ENCODE peak calls at places on chromosomes 7 and 10, in six cellular contexts. One of them, this sample, is unnamed. For H3K4me1, the result is how much of the 10 kb centered on the place peaks cover.

GRCh38 chr7:98222533-98223195 is 11.4 kb downstream of the BHLHA15 start:
- DNase-seq in cardiac muscle cell: no peak
- DNase-seq in colonic mucosa: no peak
- DNase-seq in uterus: no peak
- DNase-seq in body of pancreas: no peak
- DNase-seq in vagina: no peak
- DNase-seq in this sample: no peak

GRCh38 chr7:29588900-29589696 is 25.5 kb downstream of the PRR15 start:
- DNase-seq in cardiac muscle cell: peak
- DNase-seq in colonic mucosa: peak
- DNase-seq in uterus: no peak
- DNase-seq in body of pancreas: peak
- DNase-seq in vagina: no peak
- DNase-seq in this sample: peak

GRCh38 chr10:68086910-68087309 is 11.8 kb upstream of the HERC4 start:
- DNase-seq in cardiac muscle cell: no peak
- DNase-seq in colonic mucosa: no peak
- DNase-seq in uterus: no peak
- DNase-seq in body of pancreas: no peak
- DNase-seq in vagina: no peak
- DNase-seq in this sample: no peak

GRCh38 chr7:74272305-74273038 is 16.7 kb upstream of the CLIP2 start:
- DNase-seq in cardiac muscle cell: peak
- DNase-seq in colonic mucosa: peak
- DNase-seq in uterus: peak
- DNase-seq in body of pancreas: peak
- DNase-seq in vagina: no peak
- DNase-seq in this sample: peak

GRCh38 chr7:43823941-43824340 is 45.4 kb downstream of the MRPS24 start:
- DNase-seq in cardiac muscle cell: no peak
- DNase-seq in colonic mucosa: no peak
- DNase-seq in uterus: no peak
- DNase-seq in body of pancreas: no peak
- DNase-seq in vagina: no peak
- DNase-seq in this sample: no peak

GRCh38 chr7:42372498-42372897 is 135.5 kb upstream of the GLI3 start:
- DNase-seq in cardiac muscle cell: no peak
- DNase-seq in colonic mucosa: no peak
- DNase-seq in uterus: no peak
- DNase-seq in body of pancreas: no peak
- DNase-seq in vagina: no peak
- DNase-seq in this sample: no peak

GRCh38 chr7:99928994-99929729 is at the start of gene GJC3:
- DNase-seq in cardiac muscle cell: peak
- DNase-seq in colonic mucosa: peak
- DNase-seq in uterus: peak
- DNase-seq in body of pancreas: peak
- DNase-seq in vagina: no peak
- DNase-seq in this sample: peak

GRCh38 chr7:44292876-44293560 is 32.4 kb downstream of the CAMK2B start:
- DNase-seq in cardiac muscle cell: no peak
- DNase-seq in colonic mucosa: peak
- DNase-seq in uterus: peak
- DNase-seq in body of pancreas: no peak
- DNase-seq in vagina: peak
- DNase-seq in this sample: peak

GRCh38 chr10:58178811-58179210 is 88.9 kb downstream of the IPMK start:
- DNase-seq in cardiac muscle cell: peak
- DNase-seq in colonic mucosa: no peak
- DNase-seq in uterus: no peak
- DNase-seq in body of pancreas: no peak
- DNase-seq in vagina: no peak
- DNase-seq in this sample: no peak

GRCh38 chr10:98790817-98791216 is 344.1 kb upstream of the HPS1 start:
- DNase-seq in cardiac muscle cell: peak
- DNase-seq in colonic mucosa: no peak
- DNase-seq in uterus: no peak
- DNase-seq in body of pancreas: no peak
- DNase-seq in vagina: no peak
- DNase-seq in this sample: no peak

GRCh38 chr7:12315049-12315448 is 88.6 kb downstream of the VWDE start:
- DNase-seq in cardiac muscle cell: peak
- DNase-seq in colonic mucosa: no peak
- DNase-seq in uterus: no peak
- DNase-seq in body of pancreas: no peak
- DNase-seq in vagina: no peak
- DNase-seq in this sample: no peak

GRCh38 chr7:93239824-93240223 is 7.7 kb downstream of the VPS50 start:
- DNase-seq in cardiac muscle cell: no peak
- DNase-seq in colonic mucosa: no peak
- DNase-seq in uterus: no peak
- DNase-seq in body of pancreas: no peak
- DNase-seq in vagina: no peak
- DNase-seq in this sample: no peak

GRCh38 chr10:77529050-77529576 is 108.5 kb downstream of the KCNMA1 start:
- DNase-seq in cardiac muscle cell: no peak
- DNase-seq in colonic mucosa: no peak
- DNase-seq in uterus: no peak
- DNase-seq in body of pancreas: no peak
- DNase-seq in vagina: no peak
- DNase-seq in this sample: no peak

GRCh38 chr10:108597031-108597430 is 1326.3 kb downstream of the XPNPEP1 start:
- DNase-seq in cardiac muscle cell: peak
- DNase-seq in colonic mucosa: no peak
- DNase-seq in uterus: no peak
- DNase-seq in body of pancreas: no peak
- DNase-seq in vagina: no peak
- DNase-seq in this sample: no peak

GRCh38 chr7:135147341-135147898 is 452 bp upstream of the TMEM140 start:
- DNase-seq in cardiac muscle cell: peak
- DNase-seq in colonic mucosa: no peak
- DNase-seq in uterus: no peak
- DNase-seq in body of pancreas: no peak
- DNase-seq in vagina: no peak
- DNase-seq in this sample: no peak

GRCh38 chr10:87842776-87843497 is 20.4 kb downstream of the KLLN start:
- DNase-seq in cardiac muscle cell: peak
- DNase-seq in colonic mucosa: no peak
- DNase-seq in uterus: no peak
- DNase-seq in body of pancreas: no peak
- DNase-seq in vagina: no peak
- DNase-seq in this sample: no peak

GRCh38 chr7:2063562-2064360 is 169.0 kb downstream of the MAD1L1 start:
- DNase-seq in cardiac muscle cell: peak
- DNase-seq in colonic mucosa: peak
- DNase-seq in uterus: peak
- DNase-seq in body of pancreas: peak
- DNase-seq in vagina: no peak
- DNase-seq in this sample: peak

GRCh38 chr7:21844742-21845141 is 101.0 kb downstream of the CDCA7L start:
- DNase-seq in cardiac muscle cell: peak
- DNase-seq in colonic mucosa: no peak
- DNase-seq in uterus: no peak
- DNase-seq in body of pancreas: no peak
- DNase-seq in vagina: no peak
- DNase-seq in this sample: no peak

GRCh38 chr10:14543904-14544210 is 213.1 kb upstream of the FRMD4A start:
- DNase-seq in cardiac muscle cell: no peak
- DNase-seq in colonic mucosa: no peak
- DNase-seq in uterus: no peak
- DNase-seq in body of pancreas: no peak
- DNase-seq in vagina: no peak
- DNase-seq in this sample: no peak

GRCh38 chr7:129370812-129371211 is 63.4 kb upstream of the STRIP2 start:
- DNase-seq in cardiac muscle cell: peak
- DNase-seq in colonic mucosa: no peak
- DNase-seq in uterus: no peak
- DNase-seq in body of pancreas: no peak
- DNase-seq in vagina: no peak
- DNase-seq in this sample: no peak

GRCh38 chr7:150567846-150568245 is 656 bp downstream of the GIMAP4 start:
- DNase-seq in cardiac muscle cell: no peak
- DNase-seq in colonic mucosa: no peak
- DNase-seq in uterus: no peak
- DNase-seq in body of pancreas: no peak
- DNase-seq in vagina: no peak
- DNase-seq in this sample: no peak

GRCh38 chr7:150566572-150566971 is 618 bp upstream of the GIMAP4 start:
- DNase-seq in cardiac muscle cell: no peak
- DNase-seq in colonic mucosa: no peak
- DNase-seq in uterus: no peak
- DNase-seq in body of pancreas: no peak
- DNase-seq in vagina: no peak
- DNase-seq in this sample: no peak

GRCh38 chr7:150568714-150569113 is 1.5 kb downstream of the GIMAP4 start:
- DNase-seq in cardiac muscle cell: no peak
- DNase-seq in colonic mucosa: no peak
- DNase-seq in uterus: no peak
- DNase-seq in body of pancreas: no peak
- DNase-seq in vagina: no peak
- DNase-seq in this sample: no peak

GRCh38 chr7:150566123-150566522 is 1.1 kb upstream of the GIMAP4 start:
- DNase-seq in cardiac muscle cell: no peak
- DNase-seq in colonic mucosa: no peak
- DNase-seq in uterus: no peak
- DNase-seq in body of pancreas: no peak
- DNase-seq in vagina: no peak
- DNase-seq in this sample: no peak

GRCh38 chr7:150567168-150567567 is at the start of gene GIMAP4:
- DNase-seq in cardiac muscle cell: no peak
- DNase-seq in colonic mucosa: no peak
- DNase-seq in uterus: no peak
- DNase-seq in body of pancreas: no peak
- DNase-seq in vagina: no peak
- DNase-seq in this sample: no peak
- H3K4me3 ChIP-seq in cardiac muscle cell: no peak
- H3K4me3 ChIP-seq in colonic mucosa: peak
- H3K4me3 ChIP-seq in uterus: peak
- H3K4me3 ChIP-seq in body of pancreas: no peak
- H3K4me3 ChIP-seq in vagina: peak
- H3K4me3 ChIP-seq in this sample: peak

GRCh38 chr10:132224343-132225072 is 37.8 kb downstream of the DPYSL4 start:
- DNase-seq in cardiac muscle cell: no peak
- DNase-seq in colonic mucosa: no peak
- DNase-seq in uterus: no peak
- DNase-seq in body of pancreas: no peak
- DNase-seq in vagina: no peak
- DNase-seq in this sample: no peak
- H3K4me1 ChIP-seq in cardiac muscle cell: under half
- H3K4me1 ChIP-seq in colonic mucosa: under half
- H3K4me1 ChIP-seq in uterus: under half
- H3K4me1 ChIP-seq in body of pancreas: under half
- H3K4me1 ChIP-seq in vagina: under half
- H3K4me1 ChIP-seq in this sample: under half

GRCh38 chr10:101694674-101695403 is at the start of gene FBXW4:
- DNase-seq in cardiac muscle cell: peak
- DNase-seq in colonic mucosa: peak
- DNase-seq in uterus: peak
- DNase-seq in body of pancreas: peak
- DNase-seq in vagina: no peak
- DNase-seq in this sample: peak
- TF ChIP-seq CTCF in cardiac muscle cell: no peak
- TF ChIP-seq CTCF in colonic mucosa: no peak
- TF ChIP-seq CTCF in uterus: no peak
- TF ChIP-seq CTCF in body of pancreas: no peak
- TF ChIP-seq CTCF in vagina: no peak
- TF ChIP-seq CTCF in this sample: no peak

DNA sequence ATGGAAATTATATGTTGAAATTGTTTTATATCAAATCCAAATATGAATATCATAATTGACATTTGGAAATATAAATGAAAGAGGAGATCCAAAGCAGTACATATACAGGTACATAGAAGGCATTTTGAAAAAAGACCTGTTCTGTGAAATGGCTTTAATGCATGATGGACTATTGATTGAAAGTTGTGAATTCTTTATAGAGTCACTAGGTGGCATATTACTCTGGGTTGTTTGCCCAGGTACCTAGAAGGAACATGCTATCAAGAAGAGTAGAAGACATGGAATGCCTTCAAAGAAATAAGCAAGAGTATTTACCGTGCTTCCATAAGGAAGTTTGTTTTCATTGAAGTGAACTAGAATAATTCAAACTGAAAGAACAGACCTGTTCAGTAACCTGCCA is 160.0 kb upstream of the ANK3 start:
- DNase-seq in cardiac muscle cell: peak
- DNase-seq in colonic mucosa: no peak
- DNase-seq in uterus: no peak
- DNase-seq in body of pancreas: no peak
- DNase-seq in vagina: no peak
- DNase-seq in this sample: no peak
- H3K4me3 ChIP-seq in cardiac muscle cell: no peak
- H3K4me3 ChIP-seq in colonic mucosa: no peak
- H3K4me3 ChIP-seq in uterus: no peak
- H3K4me3 ChIP-seq in body of pancreas: no peak
- H3K4me3 ChIP-seq in vagina: no peak
- H3K4me3 ChIP-seq in this sample: no peak

GRCh38 chr10:95290801-95291633 is at the start of gene PDLIM1:
- DNase-seq in cardiac muscle cell: peak
- DNase-seq in colonic mucosa: peak
- DNase-seq in uterus: peak
- DNase-seq in body of pancreas: peak
- DNase-seq in vagina: no peak
- DNase-seq in this sample: peak

GRCh38 chr10:95290446-95290800 is 380 bp downstream of the PDLIM1 start:
- DNase-seq in cardiac muscle cell: no peak
- DNase-seq in colonic mucosa: no peak
- DNase-seq in uterus: no peak
- DNase-seq in body of pancreas: peak
- DNase-seq in vagina: no peak
- DNase-seq in this sample: peak

GRCh38 chr10:95289003-95289920 is 1.5 kb downstream of the PDLIM1 start:
- DNase-seq in cardiac muscle cell: peak
- DNase-seq in colonic mucosa: peak
- DNase-seq in uterus: no peak
- DNase-seq in body of pancreas: peak
- DNase-seq in vagina: peak
- DNase-seq in this sample: no peak

GRCh38 chr10:95291634-95292039 is 834 bp upstream of the PDLIM1 start:
- DNase-seq in cardiac muscle cell: no peak
- DNase-seq in colonic mucosa: no peak
- DNase-seq in uterus: no peak
- DNase-seq in body of pancreas: no peak
- DNase-seq in vagina: no peak
- DNase-seq in this sample: no peak

GRCh38 chr10:95289921-95290421 is 832 bp downstream of the PDLIM1 start:
- DNase-seq in cardiac muscle cell: no peak
- DNase-seq in colonic mucosa: no peak
- DNase-seq in uterus: no peak
- DNase-seq in body of pancreas: peak
- DNase-seq in vagina: no peak
- DNase-seq in this sample: no peak
- H3K4me1 ChIP-seq in cardiac muscle cell: under half
- H3K4me1 ChIP-seq in colonic mucosa: under half
- H3K4me1 ChIP-seq in uterus: under half
- H3K4me1 ChIP-seq in body of pancreas: under half
- H3K4me1 ChIP-seq in vagina: half or more
- H3K4me1 ChIP-seq in this sample: under half

DNA sequence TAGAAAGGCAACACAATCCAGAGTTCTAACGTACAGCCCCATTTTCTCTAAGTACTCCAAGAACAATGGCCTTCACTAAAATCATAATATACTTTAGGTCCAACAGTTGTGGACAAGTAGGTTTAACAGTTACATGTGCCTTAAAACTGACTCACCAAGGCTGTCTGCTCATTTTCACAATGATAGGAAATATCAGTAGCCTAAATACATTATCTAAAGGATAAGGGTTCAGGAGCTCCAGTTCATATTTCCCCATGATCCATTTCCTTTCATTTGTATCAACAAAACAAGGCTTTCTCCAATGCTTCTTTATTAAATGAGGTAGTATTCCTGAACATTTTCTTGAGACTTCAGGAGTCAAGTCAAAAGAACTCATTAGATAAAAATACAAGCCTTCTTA is 164.0 kb downstream of the SLC25A13 start:
- DNase-seq in cardiac muscle cell: no peak
- DNase-seq in colonic mucosa: no peak
- DNase-seq in uterus: no peak
- DNase-seq in body of pancreas: no peak
- DNase-seq in vagina: no peak
- DNase-seq in this sample: no peak
- TF ChIP-seq CTCF in cardiac muscle cell: no peak
- TF ChIP-seq CTCF in colonic mucosa: no peak
- TF ChIP-seq CTCF in uterus: no peak
- TF ChIP-seq CTCF in body of pancreas: no peak
- TF ChIP-seq CTCF in vagina: no peak
- TF ChIP-seq CTCF in this sample: no peak

This sample was measured in testis.